ENCODE peak calls at places on chromosomes 13 and 19, in nine cellular contexts. One of them, this sample, is unnamed.

GRCh38 chr19:2775556-2776430 is 7.3 kb downstream of the SGTA start:
- DNase-seq in activated effector memory CD4-positive, alpha-beta T cell treated with anti-CD3 and anti-CD28 coated beads, Interleukin-2, amount 50 U/mL, for 16 hours: peak
- DNase-seq in heart left ventricle: no peak
- DNase-seq in COR-L47: no peak
- DNase-seq in amniotic stem cell: no peak
- DNase-seq in memory B cell: peak
- DNase-seq in NCI-H446: no peak
- DNase-seq in cardiac fibroblast: peak
- DNase-seq in stimulated activated naive CD8-positive, alpha-beta T cell treated with anti-CD3 and anti-CD28 coated beads, Interleukin-15, Interleukin-2, amounts not matched to agents 100 U/mL and 50 U/mL, for 24 hours: peak
- DNase-seq in this sample: peak

GRCh38 chr13:111533900-111534645 is 213.6 kb downstream of the TEX29 start:
- DNase-seq in activated effector memory CD4-positive, alpha-beta T cell treated with anti-CD3 and anti-CD28 coated beads, Interleukin-2, amount 50 U/mL, for 16 hours: no peak
- DNase-seq in heart left ventricle: no peak
- DNase-seq in COR-L47: peak
- DNase-seq in amniotic stem cell: no peak
- DNase-seq in memory B cell: no peak
- DNase-seq in NCI-H446: no peak
- DNase-seq in cardiac fibroblast: no peak
- DNase-seq in stimulated activated naive CD8-positive, alpha-beta T cell treated with anti-CD3 and anti-CD28 coated beads, Interleukin-15, Interleukin-2, amounts not matched to agents 100 U/mL and 50 U/mL, for 24 hours: no peak
- DNase-seq in this sample: no peak

GRCh38 chr13:109939838-109940237 is 153.5 kb upstream of the IRS2 start:
- DNase-seq in activated effector memory CD4-positive, alpha-beta T cell treated with anti-CD3 and anti-CD28 coated beads, Interleukin-2, amount 50 U/mL, for 16 hours: no peak
- DNase-seq in heart left ventricle: no peak
- DNase-seq in COR-L47: no peak
- DNase-seq in amniotic stem cell: no peak
- DNase-seq in memory B cell: no peak
- DNase-seq in NCI-H446: no peak
- DNase-seq in cardiac fibroblast: no peak
- DNase-seq in stimulated activated naive CD8-positive, alpha-beta T cell treated with anti-CD3 and anti-CD28 coated beads, Interleukin-15, Interleukin-2, amounts not matched to agents 100 U/mL and 50 U/mL, for 24 hours: no peak
- DNase-seq in this sample: no peak

GRCh38 chr19:13619203-13619632 is 112.9 kb upstream of the CACNA1A start:
- DNase-seq in activated effector memory CD4-positive, alpha-beta T cell treated with anti-CD3 and anti-CD28 coated beads, Interleukin-2, amount 50 U/mL, for 16 hours: no peak
- DNase-seq in heart left ventricle: no peak
- DNase-seq in COR-L47: no peak
- DNase-seq in amniotic stem cell: no peak
- DNase-seq in memory B cell: no peak
- DNase-seq in NCI-H446: no peak
- DNase-seq in cardiac fibroblast: peak
- DNase-seq in stimulated activated naive CD8-positive, alpha-beta T cell treated with anti-CD3 and anti-CD28 coated beads, Interleukin-15, Interleukin-2, amounts not matched to agents 100 U/mL and 50 U/mL, for 24 hours: no peak
- DNase-seq in this sample: no peak

GRCh38 chr13:43054803-43055802 is 31.7 kb downstream of the DNAJC15 start:
- DNase-seq in activated effector memory CD4-positive, alpha-beta T cell treated with anti-CD3 and anti-CD28 coated beads, Interleukin-2, amount 50 U/mL, for 16 hours: peak
- DNase-seq in heart left ventricle: no peak
- DNase-seq in COR-L47: peak
- DNase-seq in amniotic stem cell: no peak
- DNase-seq in memory B cell: no peak
- DNase-seq in NCI-H446: no peak
- DNase-seq in cardiac fibroblast: peak
- DNase-seq in stimulated activated naive CD8-positive, alpha-beta T cell treated with anti-CD3 and anti-CD28 coated beads, Interleukin-15, Interleukin-2, amounts not matched to agents 100 U/mL and 50 U/mL, for 24 hours: no peak
- DNase-seq in this sample: peak

GRCh38 chr13:68261105-68261504 is 1031.0 kb upstream of the PCDH9 start:
- DNase-seq in activated effector memory CD4-positive, alpha-beta T cell treated with anti-CD3 and anti-CD28 coated beads, Interleukin-2, amount 50 U/mL, for 16 hours: no peak
- DNase-seq in heart left ventricle: no peak
- DNase-seq in COR-L47: no peak
- DNase-seq in amniotic stem cell: no peak
- DNase-seq in memory B cell: no peak
- DNase-seq in NCI-H446: no peak
- DNase-seq in cardiac fibroblast: no peak
- DNase-seq in stimulated activated naive CD8-positive, alpha-beta T cell treated with anti-CD3 and anti-CD28 coated beads, Interleukin-15, Interleukin-2, amounts not matched to agents 100 U/mL and 50 U/mL, for 24 hours: no peak
- DNase-seq in this sample: no peak

GRCh38 chr19:39692822-39693221 is 11.5 kb upstream of the LGALS14 start:
- DNase-seq in activated effector memory CD4-positive, alpha-beta T cell treated with anti-CD3 and anti-CD28 coated beads, Interleukin-2, amount 50 U/mL, for 16 hours: no peak
- DNase-seq in heart left ventricle: no peak
- DNase-seq in COR-L47: no peak
- DNase-seq in amniotic stem cell: no peak
- DNase-seq in memory B cell: no peak
- DNase-seq in NCI-H446: no peak
- DNase-seq in cardiac fibroblast: no peak
- DNase-seq in stimulated activated naive CD8-positive, alpha-beta T cell treated with anti-CD3 and anti-CD28 coated beads, Interleukin-15, Interleukin-2, amounts not matched to agents 100 U/mL and 50 U/mL, for 24 hours: no peak
- DNase-seq in this sample: no peak

GRCh38 chr13:97386832-97387486 is 47.0 kb upstream of the RAP2A start:
- DNase-seq in activated effector memory CD4-positive, alpha-beta T cell treated with anti-CD3 and anti-CD28 coated beads, Interleukin-2, amount 50 U/mL, for 16 hours: no peak
- DNase-seq in heart left ventricle: peak
- DNase-seq in COR-L47: no peak
- DNase-seq in amniotic stem cell: no peak
- DNase-seq in memory B cell: no peak
- DNase-seq in NCI-H446: no peak
- DNase-seq in cardiac fibroblast: no peak
- DNase-seq in stimulated activated naive CD8-positive, alpha-beta T cell treated with anti-CD3 and anti-CD28 coated beads, Interleukin-15, Interleukin-2, amounts not matched to agents 100 U/mL and 50 U/mL, for 24 hours: peak
- DNase-seq in this sample: no peak

GRCh38 chr13:102197193-102197592 is 204.7 kb downstream of the FGF14 start:
- DNase-seq in activated effector memory CD4-positive, alpha-beta T cell treated with anti-CD3 and anti-CD28 coated beads, Interleukin-2, amount 50 U/mL, for 16 hours: no peak
- DNase-seq in heart left ventricle: no peak
- DNase-seq in COR-L47: no peak
- DNase-seq in amniotic stem cell: no peak
- DNase-seq in memory B cell: no peak
- DNase-seq in NCI-H446: no peak
- DNase-seq in cardiac fibroblast: peak
- DNase-seq in stimulated activated naive CD8-positive, alpha-beta T cell treated with anti-CD3 and anti-CD28 coated beads, Interleukin-15, Interleukin-2, amounts not matched to agents 100 U/mL and 50 U/mL, for 24 hours: no peak
- DNase-seq in this sample: no peak

GRCh38 chr19:45564131-45564780 is 20.3 kb downstream of the OPA3 start:
- DNase-seq in activated effector memory CD4-positive, alpha-beta T cell treated with anti-CD3 and anti-CD28 coated beads, Interleukin-2, amount 50 U/mL, for 16 hours: no peak
- DNase-seq in heart left ventricle: peak
- DNase-seq in COR-L47: no peak
- DNase-seq in amniotic stem cell: no peak
- DNase-seq in memory B cell: no peak
- DNase-seq in NCI-H446: no peak
- DNase-seq in cardiac fibroblast: no peak
- DNase-seq in stimulated activated naive CD8-positive, alpha-beta T cell treated with anti-CD3 and anti-CD28 coated beads, Interleukin-15, Interleukin-2, amounts not matched to agents 100 U/mL and 50 U/mL, for 24 hours: no peak
- DNase-seq in this sample: no peak

GRCh38 chr13:39956036-39956435 is 300.6 kb downstream of the COG6 start:
- DNase-seq in activated effector memory CD4-positive, alpha-beta T cell treated with anti-CD3 and anti-CD28 coated beads, Interleukin-2, amount 50 U/mL, for 16 hours: peak
- DNase-seq in heart left ventricle: no peak
- DNase-seq in COR-L47: no peak
- DNase-seq in amniotic stem cell: no peak
- DNase-seq in memory B cell: no peak
- DNase-seq in NCI-H446: no peak
- DNase-seq in cardiac fibroblast: no peak
- DNase-seq in stimulated activated naive CD8-positive, alpha-beta T cell treated with anti-CD3 and anti-CD28 coated beads, Interleukin-15, Interleukin-2, amounts not matched to agents 100 U/mL and 50 U/mL, for 24 hours: peak
- DNase-seq in this sample: peak

GRCh38 chr19:1049106-1049505 is 9.2 kb downstream of the ABCA7 start:
- DNase-seq in activated effector memory CD4-positive, alpha-beta T cell treated with anti-CD3 and anti-CD28 coated beads, Interleukin-2, amount 50 U/mL, for 16 hours: no peak
- DNase-seq in heart left ventricle: no peak
- DNase-seq in COR-L47: no peak
- DNase-seq in amniotic stem cell: no peak
- DNase-seq in memory B cell: no peak
- DNase-seq in NCI-H446: no peak
- DNase-seq in cardiac fibroblast: no peak
- DNase-seq in stimulated activated naive CD8-positive, alpha-beta T cell treated with anti-CD3 and anti-CD28 coated beads, Interleukin-15, Interleukin-2, amounts not matched to agents 100 U/mL and 50 U/mL, for 24 hours: no peak
- DNase-seq in this sample: no peak

GRCh38 chr19:3343619-3344502 is 22.5 kb upstream of the NFIC start:
- DNase-seq in activated effector memory CD4-positive, alpha-beta T cell treated with anti-CD3 and anti-CD28 coated beads, Interleukin-2, amount 50 U/mL, for 16 hours: peak
- DNase-seq in heart left ventricle: peak
- DNase-seq in COR-L47: no peak
- DNase-seq in amniotic stem cell: no peak
- DNase-seq in memory B cell: no peak
- DNase-seq in NCI-H446: no peak
- DNase-seq in cardiac fibroblast: peak
- DNase-seq in stimulated activated naive CD8-positive, alpha-beta T cell treated with anti-CD3 and anti-CD28 coated beads, Interleukin-15, Interleukin-2, amounts not matched to agents 100 U/mL and 50 U/mL, for 24 hours: peak
- DNase-seq in this sample: no peak

GRCh38 chr13:111893607-111894443 is 173.1 kb upstream of the SOX1 start:
- DNase-seq in activated effector memory CD4-positive, alpha-beta T cell treated with anti-CD3 and anti-CD28 coated beads, Interleukin-2, amount 50 U/mL, for 16 hours: no peak
- DNase-seq in heart left ventricle: no peak
- DNase-seq in COR-L47: no peak
- DNase-seq in amniotic stem cell: no peak
- DNase-seq in memory B cell: no peak
- DNase-seq in NCI-H446: no peak
- DNase-seq in cardiac fibroblast: no peak
- DNase-seq in stimulated activated naive CD8-positive, alpha-beta T cell treated with anti-CD3 and anti-CD28 coated beads, Interleukin-15, Interleukin-2, amounts not matched to agents 100 U/mL and 50 U/mL, for 24 hours: no peak
- DNase-seq in this sample: no peak

GRCh38 chr19:18649371-18650047 is 12.7 kb downstream of the KLHL26 start:
- DNase-seq in activated effector memory CD4-positive, alpha-beta T cell treated with anti-CD3 and anti-CD28 coated beads, Interleukin-2, amount 50 U/mL, for 16 hours: no peak
- DNase-seq in heart left ventricle: peak
- DNase-seq in COR-L47: no peak
- DNase-seq in amniotic stem cell: no peak
- DNase-seq in memory B cell: no peak
- DNase-seq in NCI-H446: no peak
- DNase-seq in cardiac fibroblast: no peak
- DNase-seq in stimulated activated naive CD8-positive, alpha-beta T cell treated with anti-CD3 and anti-CD28 coated beads, Interleukin-15, Interleukin-2, amounts not matched to agents 100 U/mL and 50 U/mL, for 24 hours: no peak
- DNase-seq in this sample: no peak

GRCh38 chr19:27844261-27844660 is 1368.7 kb downstream of the UQCRFS1 start:
- DNase-seq in activated effector memory CD4-positive, alpha-beta T cell treated with anti-CD3 and anti-CD28 coated beads, Interleukin-2, amount 50 U/mL, for 16 hours: no peak
- DNase-seq in heart left ventricle: no peak
- DNase-seq in COR-L47: no peak
- DNase-seq in amniotic stem cell: no peak
- DNase-seq in memory B cell: no peak
- DNase-seq in NCI-H446: no peak
- DNase-seq in cardiac fibroblast: no peak
- DNase-seq in stimulated activated naive CD8-positive, alpha-beta T cell treated with anti-CD3 and anti-CD28 coated beads, Interleukin-15, Interleukin-2, amounts not matched to agents 100 U/mL and 50 U/mL, for 24 hours: no peak
- DNase-seq in this sample: no peak

GRCh38 chr19:56980864-56981263 is 138.9 kb upstream of the USP29 start:
- DNase-seq in activated effector memory CD4-positive, alpha-beta T cell treated with anti-CD3 and anti-CD28 coated beads, Interleukin-2, amount 50 U/mL, for 16 hours: no peak
- DNase-seq in heart left ventricle: no peak
- DNase-seq in COR-L47: no peak
- DNase-seq in amniotic stem cell: no peak
- DNase-seq in memory B cell: no peak
- DNase-seq in NCI-H446: no peak
- DNase-seq in cardiac fibroblast: no peak
- DNase-seq in stimulated activated naive CD8-positive, alpha-beta T cell treated with anti-CD3 and anti-CD28 coated beads, Interleukin-15, Interleukin-2, amounts not matched to agents 100 U/mL and 50 U/mL, for 24 hours: no peak
- DNase-seq in this sample: no peak

GRCh38 chr13:100875392-100876043 is 200.9 kb upstream of the TMTC4 start:
- DNase-seq in activated effector memory CD4-positive, alpha-beta T cell treated with anti-CD3 and anti-CD28 coated beads, Interleukin-2, amount 50 U/mL, for 16 hours: no peak
- DNase-seq in heart left ventricle: no peak
- DNase-seq in COR-L47: no peak
- DNase-seq in amniotic stem cell: peak
- DNase-seq in memory B cell: no peak
- DNase-seq in NCI-H446: no peak
- DNase-seq in cardiac fibroblast: peak
- DNase-seq in stimulated activated naive CD8-positive, alpha-beta T cell treated with anti-CD3 and anti-CD28 coated beads, Interleukin-15, Interleukin-2, amounts not matched to agents 100 U/mL and 50 U/mL, for 24 hours: no peak
- DNase-seq in this sample: no peak

GRCh38 chr13:111490611-111491010 is 170.2 kb downstream of the TEX29 start:
- DNase-seq in activated effector memory CD4-positive, alpha-beta T cell treated with anti-CD3 and anti-CD28 coated beads, Interleukin-2, amount 50 U/mL, for 16 hours: peak
- DNase-seq in heart left ventricle: no peak
- DNase-seq in COR-L47: no peak
- DNase-seq in amniotic stem cell: no peak
- DNase-seq in memory B cell: no peak
- DNase-seq in NCI-H446: no peak
- DNase-seq in cardiac fibroblast: no peak
- DNase-seq in stimulated activated naive CD8-positive, alpha-beta T cell treated with anti-CD3 and anti-CD28 coated beads, Interleukin-15, Interleukin-2, amounts not matched to agents 100 U/mL and 50 U/mL, for 24 hours: no peak
- DNase-seq in this sample: no peak

GRCh38 chr13:28755546-28755870 is 36.7 kb upstream of the SLC46A3 start:
- DNase-seq in activated effector memory CD4-positive, alpha-beta T cell treated with anti-CD3 and anti-CD28 coated beads, Interleukin-2, amount 50 U/mL, for 16 hours: no peak
- DNase-seq in heart left ventricle: no peak
- DNase-seq in COR-L47: no peak
- DNase-seq in amniotic stem cell: no peak
- DNase-seq in memory B cell: no peak
- DNase-seq in NCI-H446: no peak
- DNase-seq in cardiac fibroblast: no peak
- DNase-seq in stimulated activated naive CD8-positive, alpha-beta T cell treated with anti-CD3 and anti-CD28 coated beads, Interleukin-15, Interleukin-2, amounts not matched to agents 100 U/mL and 50 U/mL, for 24 hours: no peak
- DNase-seq in this sample: no peak

GRCh38 chr19:54478677-54479266 is 5.7 kb upstream of the CDC42EP5 start:
- DNase-seq in activated effector memory CD4-positive, alpha-beta T cell treated with anti-CD3 and anti-CD28 coated beads, Interleukin-2, amount 50 U/mL, for 16 hours: peak
- DNase-seq in heart left ventricle: peak
- DNase-seq in COR-L47: peak
- DNase-seq in amniotic stem cell: no peak
- DNase-seq in memory B cell: no peak
- DNase-seq in NCI-H446: peak
- DNase-seq in cardiac fibroblast: peak
- DNase-seq in stimulated activated naive CD8-positive, alpha-beta T cell treated with anti-CD3 and anti-CD28 coated beads, Interleukin-15, Interleukin-2, amounts not matched to agents 100 U/mL and 50 U/mL, for 24 hours: no peak
- DNase-seq in this sample: peak

GRCh38 chr13:34356686-34357434 is 538.9 kb downstream of the RFC3 start:
- DNase-seq in activated effector memory CD4-positive, alpha-beta T cell treated with anti-CD3 and anti-CD28 coated beads, Interleukin-2, amount 50 U/mL, for 16 hours: no peak
- DNase-seq in heart left ventricle: no peak
- DNase-seq in COR-L47: no peak
- DNase-seq in amniotic stem cell: no peak
- DNase-seq in memory B cell: no peak
- DNase-seq in NCI-H446: no peak
- DNase-seq in cardiac fibroblast: no peak
- DNase-seq in stimulated activated naive CD8-positive, alpha-beta T cell treated with anti-CD3 and anti-CD28 coated beads, Interleukin-15, Interleukin-2, amounts not matched to agents 100 U/mL and 50 U/mL, for 24 hours: no peak
- DNase-seq in this sample: no peak

GRCh38 chr13:98647121-98647520 is 70.2 kb upstream of the STK24 start:
- DNase-seq in activated effector memory CD4-positive, alpha-beta T cell treated with anti-CD3 and anti-CD28 coated beads, Interleukin-2, amount 50 U/mL, for 16 hours: no peak
- DNase-seq in heart left ventricle: no peak
- DNase-seq in COR-L47: no peak
- DNase-seq in amniotic stem cell: no peak
- DNase-seq in memory B cell: no peak
- DNase-seq in NCI-H446: no peak
- DNase-seq in cardiac fibroblast: no peak
- DNase-seq in stimulated activated naive CD8-positive, alpha-beta T cell treated with anti-CD3 and anti-CD28 coated beads, Interleukin-15, Interleukin-2, amounts not matched to agents 100 U/mL and 50 U/mL, for 24 hours: no peak
- DNase-seq in this sample: no peak

This sample was measured in naive B cell.